ENCODE peak calls at places on chromosomes 12 and 14, in six cellular contexts. One of them, this sample, is unnamed.

GRCh38 chr14:69204753-69205152 is 13.5 kb downstream of the EXD2 start:
- DNase-seq in mucosa of descending colon: no peak
- DNase-seq in progenitor cell of endocrine pancreas: no peak
- DNase-seq in WERI-Rb-1: no peak
- DNase-seq in kidney epithelial cell: no peak
- DNase-seq in GM13977: no peak
- DNase-seq in this sample: no peak

GRCh38 chr12:102876883-102877282 is 40.2 kb downstream of the PAH start:
- DNase-seq in mucosa of descending colon: no peak
- DNase-seq in progenitor cell of endocrine pancreas: no peak
- DNase-seq in WERI-Rb-1: peak
- DNase-seq in kidney epithelial cell: no peak
- DNase-seq in GM13977: no peak
- DNase-seq in this sample: no peak

GRCh38 chr12:42963993-42964392 is 374.4 kb upstream of the PRICKLE1 start:
- DNase-seq in mucosa of descending colon: no peak
- DNase-seq in progenitor cell of endocrine pancreas: no peak
- DNase-seq in WERI-Rb-1: no peak
- DNase-seq in kidney epithelial cell: no peak
- DNase-seq in GM13977: no peak
- DNase-seq in this sample: no peak

GRCh38 chr14:68589447-68590232 is 203.2 kb downstream of the ZFP36L1 start:
- DNase-seq in mucosa of descending colon: no peak
- DNase-seq in progenitor cell of endocrine pancreas: no peak
- DNase-seq in WERI-Rb-1: peak
- DNase-seq in kidney epithelial cell: no peak
- DNase-seq in GM13977: no peak
- DNase-seq in this sample: no peak

GRCh38 chr14:101174980-101175606 is 271.6 kb upstream of the RTL1 start:
- DNase-seq in mucosa of descending colon: no peak
- DNase-seq in progenitor cell of endocrine pancreas: no peak
- DNase-seq in WERI-Rb-1: no peak
- DNase-seq in kidney epithelial cell: no peak
- DNase-seq in GM13977: no peak
- DNase-seq in this sample: no peak

GRCh38 chr14:51209457-51209856 is 30.6 kb upstream of the TMX1 start:
- DNase-seq in mucosa of descending colon: no peak
- DNase-seq in progenitor cell of endocrine pancreas: no peak
- DNase-seq in WERI-Rb-1: no peak
- DNase-seq in kidney epithelial cell: no peak
- DNase-seq in GM13977: no peak
- DNase-seq in this sample: no peak

GRCh38 chr14:69989622-69990021 is 110.4 kb downstream of the SMOC1 start:
- DNase-seq in mucosa of descending colon: no peak
- DNase-seq in progenitor cell of endocrine pancreas: no peak
- DNase-seq in WERI-Rb-1: no peak
- DNase-seq in kidney epithelial cell: no peak
- DNase-seq in GM13977: no peak
- DNase-seq in this sample: no peak

GRCh38 chr12:40149673-40150260 is 43.9 kb upstream of the SLC2A13 start:
- DNase-seq in mucosa of descending colon: no peak
- DNase-seq in progenitor cell of endocrine pancreas: no peak
- DNase-seq in WERI-Rb-1: no peak
- DNase-seq in kidney epithelial cell: no peak
- DNase-seq in GM13977: no peak
- DNase-seq in this sample: no peak

GRCh38 chr14:32934891-32935633 is 3.6 kb upstream of the NPAS3 start:
- DNase-seq in mucosa of descending colon: no peak
- DNase-seq in progenitor cell of endocrine pancreas: no peak
- DNase-seq in WERI-Rb-1: peak
- DNase-seq in kidney epithelial cell: no peak
- DNase-seq in GM13977: peak
- DNase-seq in this sample: no peak

GRCh38 chr14:78023112-78023511 is 147.1 kb upstream of the NRXN3 start:
- DNase-seq in mucosa of descending colon: no peak
- DNase-seq in progenitor cell of endocrine pancreas: no peak
- DNase-seq in WERI-Rb-1: no peak
- DNase-seq in kidney epithelial cell: no peak
- DNase-seq in GM13977: no peak
- DNase-seq in this sample: no peak

GRCh38 chr12:123133701-123134100 is 17.2 kb downstream of the PITPNM2 start:
- DNase-seq in mucosa of descending colon: no peak
- DNase-seq in progenitor cell of endocrine pancreas: no peak
- DNase-seq in WERI-Rb-1: no peak
- DNase-seq in kidney epithelial cell: no peak
- DNase-seq in GM13977: no peak
- DNase-seq in this sample: no peak

GRCh38 chr12:109604902-109605536 is 31.4 kb downstream of the MVK start:
- DNase-seq in mucosa of descending colon: no peak
- DNase-seq in progenitor cell of endocrine pancreas: no peak
- DNase-seq in WERI-Rb-1: peak
- DNase-seq in kidney epithelial cell: no peak
- DNase-seq in GM13977: no peak
- DNase-seq in this sample: no peak

GRCh38 chr12:102603021-102603420 is 122.7 kb upstream of the IGF1 start:
- DNase-seq in mucosa of descending colon: no peak
- DNase-seq in progenitor cell of endocrine pancreas: no peak
- DNase-seq in WERI-Rb-1: no peak
- DNase-seq in kidney epithelial cell: no peak
- DNase-seq in GM13977: no peak
- DNase-seq in this sample: no peak

GRCh38 chr12:10667581-10667980 is 6.3 kb downstream of the STYK1 start:
- DNase-seq in mucosa of descending colon: no peak
- DNase-seq in progenitor cell of endocrine pancreas: no peak
- DNase-seq in WERI-Rb-1: no peak
- DNase-seq in kidney epithelial cell: no peak
- DNase-seq in GM13977: no peak
- DNase-seq in this sample: no peak

GRCh38 chr12:57725851-57726150 is 12.7 kb downstream of the AGAP2 start:
- DNase-seq in mucosa of descending colon: no peak
- DNase-seq in progenitor cell of endocrine pancreas: no peak
- DNase-seq in WERI-Rb-1: no peak
- DNase-seq in kidney epithelial cell: no peak
- DNase-seq in GM13977: peak
- DNase-seq in this sample: no peak

GRCh38 chr12:6201199-6201608 is 1.0 kb downstream of the CD9 start:
- DNase-seq in mucosa of descending colon: peak
- DNase-seq in progenitor cell of endocrine pancreas: no peak
- DNase-seq in WERI-Rb-1: no peak
- DNase-seq in kidney epithelial cell: no peak
- DNase-seq in GM13977: no peak
- DNase-seq in this sample: no peak

GRCh38 chr12:121827351-121828099 is 23.7 kb downstream of the SETD1B start:
- DNase-seq in mucosa of descending colon: no peak
- DNase-seq in progenitor cell of endocrine pancreas: no peak
- DNase-seq in WERI-Rb-1: no peak
- DNase-seq in kidney epithelial cell: no peak
- DNase-seq in GM13977: no peak
- DNase-seq in this sample: no peak

GRCh38 chr14:68097727-68098126 is 278.1 kb downstream of the RAD51B start:
- DNase-seq in mucosa of descending colon: no peak
- DNase-seq in progenitor cell of endocrine pancreas: no peak
- DNase-seq in WERI-Rb-1: no peak
- DNase-seq in kidney epithelial cell: no peak
- DNase-seq in GM13977: no peak
- DNase-seq in this sample: no peak

GRCh38 chr12:127025545-127025944 is 1241.4 kb upstream of the TMEM132C start:
- DNase-seq in mucosa of descending colon: no peak
- DNase-seq in progenitor cell of endocrine pancreas: no peak
- DNase-seq in WERI-Rb-1: no peak
- DNase-seq in kidney epithelial cell: no peak
- DNase-seq in GM13977: no peak
- DNase-seq in this sample: no peak

GRCh38 chr14:96062010-96062409 is 22.8 kb downstream of the C14orf132 start:
- DNase-seq in mucosa of descending colon: no peak
- DNase-seq in progenitor cell of endocrine pancreas: no peak
- DNase-seq in WERI-Rb-1: no peak
- DNase-seq in kidney epithelial cell: no peak
- DNase-seq in GM13977: no peak
- DNase-seq in this sample: no peak

GRCh38 chr14:65991124-65991523 is 495.0 kb upstream of the CCDC196 start:
- DNase-seq in mucosa of descending colon: no peak
- DNase-seq in progenitor cell of endocrine pancreas: no peak
- DNase-seq in WERI-Rb-1: no peak
- DNase-seq in kidney epithelial cell: no peak
- DNase-seq in GM13977: no peak
- DNase-seq in this sample: no peak

GRCh38 chr12:45259732-45260480 is 44.0 kb downstream of the ANO6 start:
- DNase-seq in mucosa of descending colon: no peak
- DNase-seq in progenitor cell of endocrine pancreas: no peak
- DNase-seq in WERI-Rb-1: no peak
- DNase-seq in kidney epithelial cell: no peak
- DNase-seq in GM13977: no peak
- DNase-seq in this sample: no peak

GRCh38 chr12:33605776-33606175 is 166.2 kb upstream of the SYT10 start:
- DNase-seq in mucosa of descending colon: no peak
- DNase-seq in progenitor cell of endocrine pancreas: no peak
- DNase-seq in WERI-Rb-1: no peak
- DNase-seq in kidney epithelial cell: no peak
- DNase-seq in GM13977: no peak
- DNase-seq in this sample: no peak
- TF ChIP-seq CTCF in mucosa of descending colon: no peak
- TF ChIP-seq CTCF in progenitor cell of endocrine pancreas: peak
- TF ChIP-seq CTCF in WERI-Rb-1: no peak
- TF ChIP-seq CTCF in kidney epithelial cell: no peak
- TF ChIP-seq CTCF in GM13977: peak
- TF ChIP-seq CTCF in this sample: peak

DNA sequence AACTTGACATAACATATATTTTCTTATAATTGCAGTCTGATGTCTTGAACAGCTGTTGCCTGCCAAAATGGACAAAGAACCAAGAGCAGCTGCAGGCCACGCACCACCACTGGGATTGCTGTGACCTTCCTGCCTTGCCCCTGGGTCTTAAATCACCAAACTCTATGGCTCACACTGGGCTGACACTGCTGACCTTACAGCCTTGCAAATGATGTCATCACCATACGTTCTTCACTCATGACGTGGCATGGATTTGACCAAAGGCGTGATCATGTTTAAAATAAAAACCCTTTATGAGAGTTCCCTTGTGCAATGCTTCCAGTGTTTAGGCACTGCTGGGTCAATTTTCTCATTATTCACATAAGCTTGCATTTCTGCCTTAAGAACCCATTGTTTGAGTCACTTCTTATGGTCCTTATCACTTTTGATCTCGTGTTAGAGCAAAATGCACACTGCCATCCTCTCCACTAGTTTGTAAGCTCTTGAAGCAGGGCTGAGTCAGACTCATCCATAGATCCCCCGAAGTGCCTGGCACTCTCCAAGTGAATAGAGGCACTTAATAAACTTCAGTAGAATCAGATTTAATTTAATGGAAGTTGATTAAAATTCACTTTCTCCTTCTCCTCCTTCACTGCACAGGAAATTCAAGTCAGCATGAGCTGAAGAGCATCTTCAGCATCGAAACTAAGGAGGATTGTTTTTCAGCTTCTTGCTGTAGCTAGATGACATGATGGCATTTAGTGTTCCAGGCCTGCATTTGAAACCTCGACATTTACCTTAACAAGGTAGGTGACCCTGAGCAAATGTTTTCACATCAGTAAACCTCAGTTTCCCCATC is 132.4 kb upstream of the PZP start:
- DNase-seq in mucosa of descending colon: no peak
- DNase-seq in progenitor cell of endocrine pancreas: no peak
- DNase-seq in WERI-Rb-1: no peak
- DNase-seq in kidney epithelial cell: no peak
- DNase-seq in GM13977: no peak
- DNase-seq in this sample: no peak
- TF ChIP-seq CTCF in mucosa of descending colon: no peak
- TF ChIP-seq CTCF in progenitor cell of endocrine pancreas: no peak
- TF ChIP-seq CTCF in WERI-Rb-1: no peak
- TF ChIP-seq CTCF in kidney epithelial cell: no peak
- TF ChIP-seq CTCF in GM13977: no peak
- TF ChIP-seq CTCF in this sample: no peak

DNA sequence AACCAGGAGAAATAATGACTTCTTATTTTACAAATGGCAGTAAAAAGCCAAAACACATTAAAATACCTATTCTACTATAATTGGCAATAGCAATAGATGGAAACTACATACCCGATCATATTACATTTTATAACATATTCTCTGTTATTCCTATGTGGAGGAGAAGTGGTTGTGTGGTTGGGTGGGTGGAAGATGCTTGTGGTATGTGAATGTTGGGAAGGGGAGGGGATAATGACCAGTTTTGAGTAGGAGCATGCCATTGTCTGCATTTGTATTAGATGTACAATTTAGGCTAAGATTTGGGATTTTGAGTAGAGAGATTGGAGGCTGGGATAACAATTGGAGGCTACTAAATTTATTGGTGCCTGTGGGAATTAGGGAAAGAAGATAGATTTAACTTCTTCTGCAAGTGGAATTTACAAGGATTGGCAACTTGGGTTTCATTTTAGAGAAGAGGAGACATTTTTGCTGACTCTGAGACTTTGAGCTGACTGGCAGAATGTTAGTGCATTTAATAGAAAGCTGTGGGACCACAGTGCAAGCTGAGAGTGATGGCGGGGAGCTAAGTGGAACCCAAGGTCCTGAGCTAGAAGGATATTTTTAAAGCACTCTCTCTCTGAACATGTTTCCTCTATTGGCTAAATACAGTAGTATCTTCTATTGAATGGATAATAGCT is 65.2 kb downstream of the SLC16A7 start:
- DNase-seq in mucosa of descending colon: no peak
- DNase-seq in progenitor cell of endocrine pancreas: no peak
- DNase-seq in WERI-Rb-1: no peak
- DNase-seq in kidney epithelial cell: no peak
- DNase-seq in GM13977: no peak
- DNase-seq in this sample: no peak
- TF ChIP-seq CTCF in mucosa of descending colon: no peak
- TF ChIP-seq CTCF in progenitor cell of endocrine pancreas: no peak
- TF ChIP-seq CTCF in WERI-Rb-1: no peak
- TF ChIP-seq CTCF in kidney epithelial cell: no peak
- TF ChIP-seq CTCF in GM13977: no peak
- TF ChIP-seq CTCF in this sample: no peak

GRCh38 chr14:105050551-105050897 is 14.7 kb downstream of the GPR132 start:
- DNase-seq in mucosa of descending colon: peak
- DNase-seq in progenitor cell of endocrine pancreas: no peak
- DNase-seq in WERI-Rb-1: no peak
- DNase-seq in kidney epithelial cell: no peak
- DNase-seq in GM13977: no peak
- DNase-seq in this sample: no peak
- TF ChIP-seq CTCF in mucosa of descending colon: no peak
- TF ChIP-seq CTCF in progenitor cell of endocrine pancreas: no peak
- TF ChIP-seq CTCF in WERI-Rb-1: no peak
- TF ChIP-seq CTCF in kidney epithelial cell: no peak
- TF ChIP-seq CTCF in GM13977: no peak
- TF ChIP-seq CTCF in this sample: no peak

DNA sequence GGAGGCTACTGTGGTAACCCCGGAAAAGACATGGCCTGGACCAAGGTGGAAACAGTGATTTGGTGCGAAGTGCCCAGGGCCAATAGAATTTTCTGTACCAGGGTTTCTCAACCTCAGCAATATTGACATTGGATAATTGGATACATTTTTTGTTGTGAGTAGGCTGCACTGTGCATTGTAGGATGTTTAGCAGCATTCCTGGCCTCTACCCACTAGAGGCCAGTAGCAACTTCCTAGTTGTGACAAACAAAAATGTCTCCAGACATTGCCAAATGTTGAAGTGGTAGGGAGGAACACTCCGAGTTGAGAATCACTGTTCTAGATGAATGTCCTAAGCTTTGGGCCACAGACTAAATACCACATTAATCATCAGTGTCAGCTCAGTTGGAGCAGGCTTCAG is 6.2 kb upstream of the CGRRF1 start:
- DNase-seq in mucosa of descending colon: no peak
- DNase-seq in progenitor cell of endocrine pancreas: no peak
- DNase-seq in WERI-Rb-1: peak
- DNase-seq in kidney epithelial cell: no peak
- DNase-seq in GM13977: no peak
- DNase-seq in this sample: no peak
- TF ChIP-seq CTCF in mucosa of descending colon: no peak
- TF ChIP-seq CTCF in progenitor cell of endocrine pancreas: peak
- TF ChIP-seq CTCF in WERI-Rb-1: peak
- TF ChIP-seq CTCF in kidney epithelial cell: peak
- TF ChIP-seq CTCF in GM13977: peak
- TF ChIP-seq CTCF in this sample: peak

This sample was measured in type B pancreatic cell.